ENCODE peak calls at places on chromosomes 5 and 9, in four cellular contexts. One of them, this sample, is unnamed.
A peak's percentile ranks its signal among the peaks of the same experiment; 100 is the strongest.

GRCh38 chr9:98521141-98521540 is 187.6 kb downstream of the GABBR2 start:
- DNase-seq in heart left ventricle: no peak
- DNase-seq in IMR-90: peak; percentile 92
- DNase-seq in lower lobe of right lung: no peak
- DNase-seq in this sample: no peak

GRCh38 chr5:133385346-133385745 is 227.0 kb downstream of the FSTL4 start:
- DNase-seq in lower lobe of right lung: no peak
- DNase-seq in IMR-90: no peak
- DNase-seq in heart left ventricle: no peak
- DNase-seq in this sample: no peak

GRCh38 chr5:134647750-134648424 is 698 bp upstream of the SEC24A start:
- DNase-seq in IMR-90: peak; percentile 35
- DNase-seq in heart left ventricle: no peak
- DNase-seq in lower lobe of right lung: no peak
- DNase-seq in this sample: no peak

GRCh38 chr5:131879705-131880104 is 65.8 kb downstream of the MEIKIN start:
- DNase-seq in IMR-90: no peak
- DNase-seq in heart left ventricle: no peak
- DNase-seq in lower lobe of right lung: no peak
- DNase-seq in this sample: no peak

GRCh38 chr9:19976226-19976625 is 187.4 kb upstream of the SLC24A2 start:
- DNase-seq in heart left ventricle: no peak
- DNase-seq in IMR-90: no peak
- DNase-seq in lower lobe of right lung: no peak
- DNase-seq in this sample: no peak

GRCh38 chr5:74686962-74687751 is 2.1 kb downstream of the HEXB start:
- DNase-seq in IMR-90: peak; percentile 67
- DNase-seq in lower lobe of right lung: no peak
- DNase-seq in heart left ventricle: no peak
- DNase-seq in this sample: no peak

GRCh38 chr5:134451618-134452505 is 40.2 kb upstream of the CDKN2AIPNL start:
- DNase-seq in lower lobe of right lung: no peak
- DNase-seq in heart left ventricle: no peak
- DNase-seq in IMR-90: peak; percentile 86
- DNase-seq in this sample: peak; percentile 52

GRCh38 chr9:93958121-93958874 is 3.1 kb upstream of the BARX1 start:
- DNase-seq in IMR-90: no peak
- DNase-seq in lower lobe of right lung: no peak
- DNase-seq in heart left ventricle: no peak
- DNase-seq in this sample: no peak

GRCh38 chr9:82673201-82673600 is 389.7 kb downstream of the RASEF start:
- DNase-seq in lower lobe of right lung: no peak
- DNase-seq in IMR-90: no peak
- DNase-seq in heart left ventricle: no peak
- DNase-seq in this sample: no peak

GRCh38 chr5:2320611-2321010 is 430.9 kb downstream of the IRX2 start:
- DNase-seq in lower lobe of right lung: no peak
- DNase-seq in IMR-90: no peak
- DNase-seq in heart left ventricle: no peak
- DNase-seq in this sample: no peak

GRCh38 chr5:2330325-2330724 is 421.2 kb downstream of the IRX2 start:
- DNase-seq in lower lobe of right lung: no peak
- DNase-seq in heart left ventricle: no peak
- DNase-seq in IMR-90: no peak
- DNase-seq in this sample: no peak

GRCh38 chr5:2329741-2330140 is 421.7 kb downstream of the IRX2 start:
- DNase-seq in IMR-90: no peak
- DNase-seq in heart left ventricle: no peak
- DNase-seq in lower lobe of right lung: no peak
- DNase-seq in this sample: no peak

GRCh38 chr5:2326603-2327002 is 424.9 kb downstream of the IRX2 start:
- DNase-seq in IMR-90: no peak
- DNase-seq in heart left ventricle: no peak
- DNase-seq in lower lobe of right lung: no peak
- DNase-seq in this sample: no peak

DNA sequence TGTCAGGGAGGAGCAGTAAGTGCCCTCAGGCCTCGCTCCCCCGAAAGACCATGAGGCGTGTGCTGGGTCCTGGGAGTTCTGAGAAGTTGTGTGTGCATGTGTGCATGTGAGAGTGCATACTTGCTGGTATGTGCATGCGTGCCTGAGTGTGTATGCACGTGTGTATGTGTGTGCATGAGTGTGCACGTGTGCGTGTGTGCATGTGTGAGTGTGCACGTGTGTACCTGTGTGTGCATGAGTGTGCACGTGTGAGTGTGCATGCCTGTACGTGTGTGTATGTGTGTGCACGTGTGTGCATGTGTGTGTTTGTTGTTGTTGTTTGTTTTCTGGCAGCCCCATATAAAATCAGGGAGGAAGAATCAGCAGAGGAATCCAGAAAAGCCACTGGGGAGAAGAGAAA is 426.7 kb downstream of the IRX2 start:
- DNase-seq in heart left ventricle: no peak
- DNase-seq in lower lobe of right lung: no peak
- DNase-seq in IMR-90: no peak
- DNase-seq in this sample: no peak
- H3K9me3 ChIP-seq in heart left ventricle: no peaks in the 10 kb centered on the region
- H3K9me3 ChIP-seq in lower lobe of right lung: no peaks in the 10 kb centered on the region
- H3K9me3 ChIP-seq in IMR-90: peaks cover 31% of the 10 kb centered on the region
- H3K9me3 ChIP-seq in this sample: no peaks in the 10 kb centered on the region

DNA sequence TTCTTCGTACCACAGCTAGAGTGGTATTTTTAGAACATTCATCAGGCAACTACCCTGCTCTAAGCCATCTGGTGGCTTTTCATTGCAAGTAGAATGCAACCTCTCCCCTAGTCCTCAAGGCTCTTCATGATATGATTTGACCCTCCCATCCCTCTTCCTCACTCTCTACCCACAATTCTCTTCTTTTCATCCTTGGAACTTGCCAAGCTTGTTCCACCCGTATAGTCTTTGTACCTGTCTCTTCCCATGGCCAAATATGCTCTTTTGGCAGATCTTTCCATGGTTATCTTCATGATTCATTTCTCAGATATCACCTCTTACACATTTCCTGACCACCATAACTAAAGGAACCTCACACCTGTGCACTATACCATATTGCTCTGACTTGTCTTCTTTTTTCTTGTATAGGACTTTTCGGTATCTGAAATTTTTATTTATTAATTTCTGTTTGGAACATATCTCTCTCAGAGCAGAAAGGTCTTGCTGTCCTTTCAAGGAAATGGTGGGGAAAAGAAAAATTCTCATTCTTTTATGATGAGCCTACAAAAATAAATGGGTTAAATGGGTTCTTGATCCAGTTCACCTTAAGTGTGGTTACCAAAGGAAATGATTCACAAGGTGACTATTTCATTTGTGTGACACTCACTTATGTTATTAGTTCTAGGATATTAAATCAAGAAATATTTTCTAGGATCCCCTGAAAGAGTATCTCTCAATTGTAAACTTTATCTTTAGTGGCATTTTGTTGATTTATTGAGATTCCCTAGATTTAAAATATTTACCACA is 3.7 kb upstream of the CD274 start:
- DNase-seq in heart left ventricle: no peak
- DNase-seq in lower lobe of right lung: no peak
- DNase-seq in IMR-90: peak; percentile 36
- DNase-seq in this sample: no peak
- TF ChIP-seq CTCF in heart left ventricle: no peak
- TF ChIP-seq CTCF in lower lobe of right lung: no peak
- TF ChIP-seq CTCF in IMR-90: no peak
- TF ChIP-seq CTCF in this sample: no peak

GRCh38 chr9:35069020-35069419 is 3.4 kb downstream of the VCP start:
- DNase-seq in IMR-90: no peak
- DNase-seq in heart left ventricle: no peak
- DNase-seq in lower lobe of right lung: no peak
- DNase-seq in this sample: no peak
- H3K9me3 ChIP-seq in IMR-90: no peaks in the 10 kb centered on the region
- H3K9me3 ChIP-seq in heart left ventricle: no peaks in the 10 kb centered on the region
- H3K9me3 ChIP-seq in lower lobe of right lung: no peaks in the 10 kb centered on the region
- H3K9me3 ChIP-seq in this sample: no peaks in the 10 kb centered on the region

DNA sequence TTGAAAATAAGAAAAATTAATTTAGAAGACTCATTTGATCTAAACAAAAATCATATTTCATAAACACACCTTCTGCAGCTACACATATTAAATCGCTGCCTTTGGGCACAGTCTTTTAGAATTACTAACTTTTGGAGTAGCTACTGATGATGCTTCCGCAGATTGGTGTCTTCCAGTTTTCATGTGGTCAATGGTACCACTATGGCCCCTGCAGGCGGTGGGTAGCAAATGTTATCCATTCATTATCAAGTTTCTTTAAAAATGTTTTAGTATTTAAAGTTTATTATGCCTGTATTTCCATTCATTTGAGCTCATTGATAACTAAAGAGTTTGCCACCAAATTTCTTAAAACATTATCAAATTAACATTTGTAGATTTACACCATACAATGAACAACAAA is 122.9 kb upstream of the GRAMD2B start:
- DNase-seq in heart left ventricle: no peak
- DNase-seq in IMR-90: no peak
- DNase-seq in lower lobe of right lung: no peak
- DNase-seq in this sample: no peak
- TF ChIP-seq CTCF in heart left ventricle: no peak
- TF ChIP-seq CTCF in IMR-90: peak; percentile 3
- TF ChIP-seq CTCF in lower lobe of right lung: no peak
- TF ChIP-seq CTCF in this sample: no peak

GRCh38 chr5:50325237-50325832 is 115.8 kb downstream of the EMB start:
- DNase-seq in heart left ventricle: no peak
- DNase-seq in IMR-90: peak; percentile 28
- DNase-seq in lower lobe of right lung: no peak
- DNase-seq in this sample: peak; percentile 2

DNA sequence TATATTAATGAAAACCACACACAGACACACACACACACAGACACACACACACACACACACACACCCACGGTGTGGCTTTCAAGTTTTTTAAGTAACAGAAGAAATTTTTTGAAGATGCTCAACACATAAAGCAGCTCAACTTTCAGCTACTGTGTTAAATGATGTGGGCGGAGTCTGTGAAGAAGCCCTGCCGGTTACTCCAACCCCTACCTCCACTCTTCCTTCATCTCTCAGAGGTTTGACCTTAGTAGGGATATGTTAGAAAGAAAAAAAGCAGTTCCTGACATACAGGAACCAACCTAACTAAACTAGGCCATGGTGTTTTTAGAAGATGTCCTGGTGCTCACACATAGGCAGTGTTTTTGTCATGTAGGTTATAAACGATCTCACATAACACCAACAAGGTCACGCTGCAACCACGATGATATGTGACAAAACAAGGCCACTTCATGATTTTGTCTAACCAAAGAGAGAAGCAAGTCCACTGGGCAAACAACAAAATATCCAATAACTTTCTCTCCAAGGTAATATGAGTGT is 112.8 kb downstream of the EMB start:
- DNase-seq in heart left ventricle: no peak
- DNase-seq in IMR-90: no peak
- DNase-seq in lower lobe of right lung: no peak
- DNase-seq in this sample: no peak
- H3K9me3 ChIP-seq in heart left ventricle: no peaks in the 10 kb centered on the region
- H3K9me3 ChIP-seq in IMR-90: peaks cover 2% of the 10 kb centered on the region
- H3K9me3 ChIP-seq in lower lobe of right lung: no peaks in the 10 kb centered on the region
- H3K9me3 ChIP-seq in this sample: no peaks in the 10 kb centered on the region

DNA sequence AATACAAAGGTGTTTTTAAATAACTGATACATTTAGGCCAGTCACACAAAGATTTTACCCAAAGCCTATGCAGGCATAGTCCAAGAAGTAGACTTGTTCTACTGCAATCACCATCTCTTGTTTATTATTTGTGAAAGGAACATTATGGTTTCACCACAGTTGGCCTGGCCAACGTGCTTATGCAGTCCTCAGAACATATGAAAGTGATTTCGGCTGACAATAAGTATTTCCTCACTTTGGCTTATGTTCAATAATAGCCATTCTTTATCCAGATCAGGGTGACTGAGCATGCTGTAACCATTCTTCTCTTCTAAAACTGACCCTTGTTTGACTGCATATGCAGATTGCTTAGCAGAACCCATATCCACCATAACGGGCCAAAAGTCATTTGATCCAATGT is 76.6 kb upstream of the CCDC152 start:
- DNase-seq in lower lobe of right lung: no peak
- DNase-seq in heart left ventricle: no peak
- DNase-seq in IMR-90: no peak
- DNase-seq in this sample: no peak
- TF ChIP-seq CTCF in lower lobe of right lung: no peak
- TF ChIP-seq CTCF in heart left ventricle: no peak
- TF ChIP-seq CTCF in IMR-90: no peak
- TF ChIP-seq CTCF in this sample: no peak

DNA sequence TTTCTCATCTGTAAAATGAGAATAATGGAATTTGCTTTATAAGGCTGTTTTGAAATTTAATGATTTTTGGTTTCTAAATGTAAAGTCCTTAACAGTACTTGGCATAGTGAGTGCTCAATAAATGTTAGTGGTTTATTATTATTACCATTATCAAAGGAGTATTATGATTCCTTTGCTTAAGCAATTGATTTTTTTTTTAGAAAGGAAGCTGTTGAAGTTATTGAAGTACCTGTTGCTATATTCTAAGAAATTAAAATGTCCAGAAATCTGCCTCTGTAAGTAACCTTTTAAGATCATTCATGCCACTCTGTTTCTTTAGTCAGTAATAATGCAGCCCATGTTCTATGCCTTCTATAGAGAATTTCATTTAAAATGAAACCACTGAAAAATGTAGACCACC is 15.0 kb downstream of the SMAD5 start:
- DNase-seq in lower lobe of right lung: no peak
- DNase-seq in heart left ventricle: no peak
- DNase-seq in IMR-90: no peak
- DNase-seq in this sample: no peak
- H3K9me3 ChIP-seq in lower lobe of right lung: no peaks in the 10 kb centered on the region
- H3K9me3 ChIP-seq in heart left ventricle: no peaks in the 10 kb centered on the region
- H3K9me3 ChIP-seq in IMR-90: no peaks in the 10 kb centered on the region
- H3K9me3 ChIP-seq in this sample: no peaks in the 10 kb centered on the region

GRCh38 chr9:95105519-95106287 is 211.8 kb downstream of the FANCC start:
- DNase-seq in heart left ventricle: no peak
- DNase-seq in lower lobe of right lung: peak; percentile 6
- DNase-seq in IMR-90: no peak
- DNase-seq in this sample: no peak

GRCh38 chr9:95104966-95105365 is 212.5 kb downstream of the FANCC start:
- DNase-seq in IMR-90: no peak
- DNase-seq in lower lobe of right lung: peak; percentile 47
- DNase-seq in heart left ventricle: no peak
- DNase-seq in this sample: no peak

GRCh38 chr9:95108777-95109176 is 208.7 kb downstream of the FANCC start:
- DNase-seq in IMR-90: no peak
- DNase-seq in heart left ventricle: no peak
- DNase-seq in lower lobe of right lung: no peak
- DNase-seq in this sample: no peak

GRCh38 chr9:95107976-95108375 is 209.5 kb downstream of the FANCC start:
- DNase-seq in heart left ventricle: no peak
- DNase-seq in IMR-90: no peak
- DNase-seq in lower lobe of right lung: peak; percentile 22
- DNase-seq in this sample: no peak

GRCh38 chr9:95107001-95107749 is 210.3 kb downstream of the FANCC start:
- DNase-seq in heart left ventricle: peak; percentile 62
- DNase-seq in IMR-90: peak; percentile 58
- DNase-seq in lower lobe of right lung: peak; percentile 26
- DNase-seq in this sample: no peak
- TF ChIP-seq CTCF in heart left ventricle: no peak
- TF ChIP-seq CTCF in IMR-90: no peak
- TF ChIP-seq CTCF in lower lobe of right lung: no peak
- TF ChIP-seq CTCF in this sample: no peak

GRCh38 chr5:59412428-59412827 is 481.1 kb downstream of the PDE4D start:
- DNase-seq in heart left ventricle: no peak
- DNase-seq in IMR-90: no peak
- DNase-seq in lower lobe of right lung: no peak
- DNase-seq in this sample: no peak

GRCh38 chr5:59407967-59408366 is 485.6 kb downstream of the PDE4D start:
- DNase-seq in lower lobe of right lung: no peak
- DNase-seq in heart left ventricle: no peak
- DNase-seq in IMR-90: no peak
- DNase-seq in this sample: no peak
- H3K9me3 ChIP-seq in lower lobe of right lung: no peaks in the 10 kb centered on the region
- H3K9me3 ChIP-seq in heart left ventricle: peaks cover 10% of the 10 kb centered on the region
- H3K9me3 ChIP-seq in IMR-90: no peaks in the 10 kb centered on the region
- H3K9me3 ChIP-seq in this sample: peaks cover 11% of the 10 kb centered on the region

This sample was measured in mucosa of descending colon.